ENCODE peak calls at places on chromosomes 13 and 19, in nine cellular contexts. Z is adrenal gland; F is CD4-positive, alpha-beta T cell; G is thoracic aorta; I is lung; Q is BE2C; M is hepatocyte; U is psoas muscle; P is colonic mucosa. S is an unnamed sample.

GRCh38 chr13:74040200-74040599 is 94.0 kb downstream of the KLF12 start:
- DNase-seq in Z (no peak), F (no peak), G (no peak), I (no peak), Q (peak; percentile 77), M (peak; percentile 65), U (peak; percentile 57), P (peak; percentile 62), S (peak; percentile 13)

GRCh38 chr19:5126498-5127223 is 157.7 kb downstream of the KDM4B start:
- DNase-seq in Z (no peak), F (no peak), G (no peak), I (no peak), Q (no peak), M (no peak), U (no peak), P (no peak), S (no peak)

GRCh38 chr13:103273825-103274224 is 207.6 kb upstream of the SLC10A2 start:
- DNase-seq in Z (no peak), F (no peak), G (no peak), I (no peak), Q (no peak), M (no peak), U (no peak), P (no peak), S (no peak)

GRCh38 chr13:98509271-98510155 is 67.4 kb downstream of the STK24 start:
- DNase-seq in Z (no peak), F (no peak), G (peak; percentile 31), I (peak; percentile 44), Q (no peak), M (peak; percentile 66), U (no peak), P (peak; percentile 78), S (peak; percentile 92)

GRCh38 chr13:113555141-113555540 is 29.4 kb upstream of the TFDP1 start:
- DNase-seq in Z (no peak), F (no peak), G (no peak), I (peak; percentile 25), Q (no peak), M (no peak), U (peak; percentile 8), P (peak; percentile 9), S (peak; percentile 47)

GRCh38 chr13:32047088-32047487 is 15.5 kb downstream of the FRY start:
- DNase-seq in Z (no peak), F (no peak), G (no peak), I (no peak), Q (no peak), M (no peak), U (no peak), P (no peak), S (no peak)

GRCh38 chr13:73657821-73658540 is 476.2 kb downstream of the KLF12 start:
- DNase-seq in Z (no peak), F (no peak), G (peak; percentile 30), I (no peak), Q (no peak), M (no peak), U (peak; percentile 72), P (peak; percentile 44), S (no peak)

GRCh38 chr13:77800219-77800618 is 102.7 kb downstream of the SLAIN1 start:
- DNase-seq in Z (no peak), F (no peak), G (no peak), I (no peak), Q (no peak), M (no peak), U (no peak), P (no peak), S (no peak)

GRCh38 chr13:101049166-101049850 is 367.0 kb downstream of the NALCN start:
- DNase-seq in Z (no peak), F (no peak), G (no peak), I (no peak), Q (no peak), M (no peak), U (no peak), P (no peak), S (no peak)

GRCh38 chr13:98839826-98840769 is 87.6 kb upstream of the SLC15A1 start:
- DNase-seq in Z (peak; percentile 68), F (peak; percentile 21), G (no peak), I (peak; percentile 50), Q (peak; percentile 78), M (peak; percentile 85), U (peak; percentile 75), P (peak; percentile 49), S (peak; percentile 95)

GRCh38 chr19:6644796-6645195 is 25.2 kb downstream of the TNFSF14 start:
- DNase-seq in Z (no peak), F (no peak), G (no peak), I (no peak), Q (no peak), M (no peak), U (no peak), P (no peak), S (no peak)

GRCh38 chr19:6011206-6011605 is 33.3 kb upstream of the RANBP3 start:
- DNase-seq in Z (no peak), F (no peak), G (no peak), I (no peak), Q (no peak), M (no peak), U (peak; percentile 19), P (no peak), S (no peak)

GRCh38 chr13:40665061-40665753 is 1.2 kb downstream of the FOXO1 start:
- DNase-seq in Z (peak; percentile 52), F (peak; percentile 31), G (no peak), I (peak; percentile 36), Q (peak; percentile 11), M (peak; percentile 57), U (peak; percentile 68), P (peak; percentile 58), S (no peak)

GRCh38 chr13:92460479-92460878 is 766.1 kb upstream of the GPC6 start:
- DNase-seq in Z (no peak), F (no peak), G (no peak), I (no peak), Q (no peak), M (peak; percentile 6), U (no peak), P (no peak), S (no peak)

GRCh38 chr19:50417138-50417849 is 1.4 kb upstream of the SPIB start:
- DNase-seq in Z (no peak), F (no peak), G (no peak), I (no peak), Q (no peak), M (peak; percentile 44), U (no peak), P (peak; percentile 68), S (no peak)

GRCh38 chr13:97879646-97880297 is 73.7 kb upstream of the IPO5 start:
- DNase-seq in Z (no peak), F (no peak), G (no peak), I (no peak), Q (no peak), M (no peak), U (no peak), P (no peak), S (peak; percentile 81)

GRCh38 chr13:30463820-30464495 is 1.8 kb downstream of the HMGB1 start:
- DNase-seq in Z (peak; percentile 71), F (peak; percentile 54), G (no peak), I (peak; percentile 51), Q (peak; percentile 39), M (peak; percentile 69), U (peak; percentile 79), P (peak; percentile 60), S (peak; percentile 50)

GRCh38 chr13:48873598-48873997 is 102.1 kb upstream of the FNDC3A start:
- DNase-seq in Z (no peak), F (no peak), G (no peak), I (no peak), Q (peak; percentile 28), M (no peak), U (no peak), P (no peak), S (no peak)

GRCh38 chr13:27133889-27134288 is 37.7 kb downstream of the USP12 start:
- DNase-seq in Z (no peak), F (no peak), G (no peak), I (no peak), Q (no peak), M (no peak), U (no peak), P (no peak), S (no peak)

GRCh38 chr13:31962661-31963345 is 68.8 kb upstream of the FRY start:
- DNase-seq in Z (no peak), F (no peak), G (no peak), I (no peak), Q (no peak), M (no peak), U (no peak), P (no peak), S (no peak)

GRCh38 chr19:1317274-1317673 is 31.6 kb downstream of the EFNA2 start:
- DNase-seq in Z (no peak), F (no peak), G (no peak), I (no peak), Q (no peak), M (no peak), U (no peak), P (no peak), S (no peak)
- H3K27me3 ChIP-seq in Z (peaks cover 32% of the 10 kb centered on the region), F (peaks cover 37% of the 10 kb centered on the region), G (no peaks in the 10 kb centered on the region), I (peaks cover 3% of the 10 kb centered on the region), Q (no peaks in the 10 kb centered on the region), M (peaks cover 8% of the 10 kb centered on the region), U (peaks cover 75% of the 10 kb centered on the region), P (peaks cover 18% of the 10 kb centered on the region), S (peaks cover 36% of the 10 kb centered on the region)

DNA sequence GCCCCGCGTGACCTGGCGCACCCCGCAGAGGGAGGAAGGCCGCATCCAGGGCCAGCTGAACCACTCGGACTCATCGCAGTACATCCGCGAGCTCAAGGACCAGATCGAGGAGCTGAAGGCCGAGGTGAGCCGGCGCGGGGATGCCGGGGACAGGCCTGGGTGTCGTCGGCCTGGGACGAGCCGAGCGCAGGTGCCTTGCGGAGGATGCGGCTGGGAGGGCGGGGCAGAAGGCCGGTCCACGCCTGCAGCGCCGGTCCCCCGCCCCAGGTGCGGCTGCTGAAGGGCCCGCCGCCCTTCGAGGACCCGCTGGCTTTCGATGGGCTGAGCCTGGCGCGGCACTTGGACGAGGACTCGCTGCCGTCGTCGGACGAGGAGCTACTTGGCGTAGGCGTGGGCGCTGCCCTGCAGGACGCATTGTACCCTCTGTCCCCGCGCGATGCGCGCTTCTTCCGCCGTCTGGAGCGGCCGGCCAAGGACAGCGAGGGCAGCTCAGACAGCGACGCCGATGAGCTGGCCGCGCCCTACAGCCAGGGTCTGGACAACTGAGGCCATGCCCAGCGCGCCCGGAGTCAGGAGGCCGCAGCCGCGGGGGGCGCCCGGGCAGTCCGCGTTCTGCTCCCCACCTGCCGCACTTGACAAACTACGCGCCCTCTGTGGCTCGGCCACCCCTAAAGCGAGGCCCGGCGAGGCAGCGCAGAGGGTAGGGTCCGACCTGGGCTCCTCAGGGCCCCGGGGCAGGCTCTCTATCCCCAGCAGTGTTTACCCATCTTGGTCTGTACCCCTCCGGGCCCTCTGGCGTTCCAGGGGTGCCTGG is 10.8 kb downstream of the PRR36 start:
- DNase-seq in Z (peak; percentile 48), F (no peak), G (no peak), I (no peak), Q (peak; percentile 21), M (no peak), U (peak; percentile 42), P (no peak), S (no peak)
- H3K27me3 ChIP-seq in Z (no peaks in the 10 kb centered on the region), F (peaks cover 30% of the 10 kb centered on the region), G (no peaks in the 10 kb centered on the region), I (no peaks in the 10 kb centered on the region), Q (no peaks in the 10 kb centered on the region), M (peaks cover 10% of the 10 kb centered on the region), U (peaks cover 78% of the 10 kb centered on the region), P (peaks cover 33% of the 10 kb centered on the region), S (peaks cover 4% of the 10 kb centered on the region)

GRCh38 chr13:42574435-42575311 is 721 bp downstream of the TNFSF11 start:
- DNase-seq in Z (no peak), F (peak; percentile 9), G (no peak), I (no peak), Q (no peak), M (peak; percentile 26), U (no peak), P (no peak), S (no peak)
- H3K27me3 ChIP-seq in Z (peaks cover 34% of the 10 kb centered on the region), F (no peaks in the 10 kb centered on the region), G (no peaks in the 10 kb centered on the region), I (peaks cover 7% of the 10 kb centered on the region), Q (peaks cover 76% of the 10 kb centered on the region), M (peaks cover 55% of the 10 kb centered on the region), U (peaks cover 41% of the 10 kb centered on the region), P (peaks cover 17% of the 10 kb centered on the region), S (peaks cover 7% of the 10 kb centered on the region)

GRCh38 chr19:18788782-18789421 is 2.2 kb downstream of the COMP start:
- DNase-seq in Z (no peak), F (no peak), G (no peak), I (no peak), Q (no peak), M (no peak), U (no peak), P (no peak), S (no peak)
- H3K27me3 ChIP-seq in Z (peaks cover 54% of the 10 kb centered on the region), F (peaks cover 82% of the 10 kb centered on the region), G (peaks cover 26% of the 10 kb centered on the region), I (no peaks in the 10 kb centered on the region), Q (peaks cover 84% of the 10 kb centered on the region), M (peaks cover 75% of the 10 kb centered on the region), U (peaks cover 83% of the 10 kb centered on the region), P (peaks cover 74% of the 10 kb centered on the region), S (peaks cover 44% of the 10 kb centered on the region)